ENCODE peak calls at places on chromosomes 2 and 18, in five cellular contexts. One of them, this sample, is unnamed.

GRCh38 chr2:98502556-98503335 is 58.1 kb downstream of the INPP4A start:
- DNase-seq in psoas muscle: no peak
- DNase-seq in neural crest cell: no peak
- DNase-seq in dorsolateral prefrontal cortex: no peak
- DNase-seq in cardiac muscle cell: no peak
- DNase-seq in this sample: no peak

GRCh38 chr2:62724886-62725711 is 19.6 kb downstream of the EHBP1 start:
- DNase-seq in psoas muscle: no peak
- DNase-seq in neural crest cell: no peak
- DNase-seq in dorsolateral prefrontal cortex: peak; percentile 75
- DNase-seq in cardiac muscle cell: peak; percentile 18
- DNase-seq in this sample: no peak

GRCh38 chr2:162029287-162029901 is 44.6 kb downstream of the DPP4 start:
- DNase-seq in psoas muscle: peak; percentile 60
- DNase-seq in neural crest cell: no peak
- DNase-seq in dorsolateral prefrontal cortex: peak; percentile 60
- DNase-seq in cardiac muscle cell: no peak
- DNase-seq in this sample: no peak

GRCh38 chr2:59684101-59684770 is 869.2 kb downstream of the BCL11A start:
- DNase-seq in psoas muscle: no peak
- DNase-seq in neural crest cell: no peak
- DNase-seq in dorsolateral prefrontal cortex: no peak
- DNase-seq in cardiac muscle cell: no peak
- DNase-seq in this sample: no peak

GRCh38 chr2:208319403-208319802 is 53.3 kb downstream of the PIKFYVE start:
- DNase-seq in psoas muscle: no peak
- DNase-seq in neural crest cell: no peak
- DNase-seq in dorsolateral prefrontal cortex: no peak
- DNase-seq in cardiac muscle cell: no peak
- DNase-seq in this sample: no peak

GRCh38 chr18:50559750-50560680 is at the start of gene MAPK4:
- DNase-seq in psoas muscle: peak; percentile 72
- DNase-seq in neural crest cell: peak; percentile 45
- DNase-seq in dorsolateral prefrontal cortex: no peak
- DNase-seq in cardiac muscle cell: peak; percentile 76
- DNase-seq in this sample: no peak

GRCh38 chr2:190446750-190447516 is 38.8 kb downstream of the MFSD6 start:
- DNase-seq in psoas muscle: no peak
- DNase-seq in neural crest cell: no peak
- DNase-seq in dorsolateral prefrontal cortex: no peak
- DNase-seq in cardiac muscle cell: no peak
- DNase-seq in this sample: no peak

GRCh38 chr2:29000481-29000880 is 19.4 kb downstream of the TOGARAM2 start:
- DNase-seq in psoas muscle: peak; percentile 62
- DNase-seq in neural crest cell: no peak
- DNase-seq in dorsolateral prefrontal cortex: no peak
- DNase-seq in cardiac muscle cell: no peak
- DNase-seq in this sample: no peak

GRCh38 chr2:190763901-190764514 is 115.1 kb downstream of the NAB1 start:
- DNase-seq in psoas muscle: no peak
- DNase-seq in neural crest cell: no peak
- DNase-seq in dorsolateral prefrontal cortex: no peak
- DNase-seq in cardiac muscle cell: no peak
- DNase-seq in this sample: no peak

GRCh38 chr2:63698825-63699548 is 110.2 kb downstream of the MDH1 start:
- DNase-seq in psoas muscle: peak; percentile 66
- DNase-seq in neural crest cell: no peak
- DNase-seq in dorsolateral prefrontal cortex: no peak
- DNase-seq in cardiac muscle cell: peak; percentile 57
- DNase-seq in this sample: no peak

GRCh38 chr2:208369091-208369490 is 37.5 kb upstream of the PTH2R start:
- DNase-seq in psoas muscle: no peak
- DNase-seq in neural crest cell: no peak
- DNase-seq in dorsolateral prefrontal cortex: no peak
- DNase-seq in cardiac muscle cell: no peak
- DNase-seq in this sample: no peak

GRCh38 chr2:45941758-45942738 is 290.6 kb downstream of the PRKCE start:
- DNase-seq in psoas muscle: no peak
- DNase-seq in neural crest cell: no peak
- DNase-seq in dorsolateral prefrontal cortex: no peak
- DNase-seq in cardiac muscle cell: no peak
- DNase-seq in this sample: no peak

GRCh38 chr18:79476918-79477685 is 81.4 kb downstream of the NFATC1 start:
- DNase-seq in psoas muscle: peak; percentile 15
- DNase-seq in neural crest cell: no peak
- DNase-seq in dorsolateral prefrontal cortex: no peak
- DNase-seq in cardiac muscle cell: no peak
- DNase-seq in this sample: no peak

GRCh38 chr18:31245820-31246219 is 72.1 kb upstream of the DSG1 start:
- DNase-seq in psoas muscle: no peak
- DNase-seq in neural crest cell: no peak
- DNase-seq in dorsolateral prefrontal cortex: no peak
- DNase-seq in cardiac muscle cell: no peak
- DNase-seq in this sample: no peak

GRCh38 chr2:73987109-73987947 is 2.6 kb downstream of the TET3 start:
- DNase-seq in psoas muscle: peak; percentile 63
- DNase-seq in neural crest cell: peak; percentile 14
- DNase-seq in dorsolateral prefrontal cortex: no peak
- DNase-seq in cardiac muscle cell: peak; percentile 42
- DNase-seq in this sample: no peak

GRCh38 chr2:9310390-9310789 is 103.8 kb downstream of the ASAP2 start:
- DNase-seq in psoas muscle: peak; percentile 83
- DNase-seq in neural crest cell: no peak
- DNase-seq in dorsolateral prefrontal cortex: no peak
- DNase-seq in cardiac muscle cell: no peak
- DNase-seq in this sample: no peak

GRCh38 chr2:60414731-60415130 is 138.7 kb downstream of the BCL11A start:
- DNase-seq in psoas muscle: no peak
- DNase-seq in neural crest cell: no peak
- DNase-seq in dorsolateral prefrontal cortex: no peak
- DNase-seq in cardiac muscle cell: no peak
- DNase-seq in this sample: no peak

GRCh38 chr2:150165988-150166965 is 321.2 kb downstream of the RND3 start:
- DNase-seq in psoas muscle: no peak
- DNase-seq in neural crest cell: no peak
- DNase-seq in dorsolateral prefrontal cortex: no peak
- DNase-seq in cardiac muscle cell: no peak
- DNase-seq in this sample: peak; percentile 71

GRCh38 chr2:174833737-174834136 is 69.5 kb upstream of the CHRNA1 start:
- DNase-seq in psoas muscle: no peak
- DNase-seq in neural crest cell: no peak
- DNase-seq in dorsolateral prefrontal cortex: no peak
- DNase-seq in cardiac muscle cell: no peak
- DNase-seq in this sample: no peak

GRCh38 chr2:188089896-188090295 is 201.8 kb upstream of the GULP1 start:
- DNase-seq in psoas muscle: no peak
- DNase-seq in neural crest cell: no peak
- DNase-seq in dorsolateral prefrontal cortex: no peak
- DNase-seq in cardiac muscle cell: no peak
- DNase-seq in this sample: no peak

GRCh38 chr2:33111002-33111446 is 164.3 kb downstream of the LTBP1 start:
- DNase-seq in psoas muscle: no peak
- DNase-seq in neural crest cell: no peak
- DNase-seq in dorsolateral prefrontal cortex: no peak
- DNase-seq in cardiac muscle cell: no peak
- DNase-seq in this sample: no peak

GRCh38 chr2:149329470-149330126 is 789 bp upstream of the LYPD6 start:
- DNase-seq in psoas muscle: peak; percentile 56
- DNase-seq in neural crest cell: peak; percentile 32
- DNase-seq in dorsolateral prefrontal cortex: peak; percentile 49
- DNase-seq in cardiac muscle cell: peak; percentile 74
- DNase-seq in this sample: no peak

GRCh38 chr2:61952291-61952690 is 46.8 kb downstream of the COMMD1 start:
- DNase-seq in psoas muscle: no peak
- DNase-seq in neural crest cell: no peak
- DNase-seq in dorsolateral prefrontal cortex: no peak
- DNase-seq in cardiac muscle cell: no peak
- DNase-seq in this sample: no peak

GRCh38 chr2:239488078-239488590 is 87.3 kb upstream of the HDAC4 start:
- DNase-seq in psoas muscle: no peak
- DNase-seq in neural crest cell: no peak
- DNase-seq in dorsolateral prefrontal cortex: no peak
- DNase-seq in cardiac muscle cell: no peak
- DNase-seq in this sample: no peak

GRCh38 chr18:6488956-6489355 is 74.2 kb upstream of the L3MBTL4 start:
- DNase-seq in psoas muscle: no peak
- DNase-seq in neural crest cell: no peak
- DNase-seq in dorsolateral prefrontal cortex: no peak
- DNase-seq in cardiac muscle cell: no peak
- DNase-seq in this sample: no peak

GRCh38 chr2:44100351-44100750 is 68.3 kb upstream of the PPM1B start:
- DNase-seq in psoas muscle: peak; percentile 79
- DNase-seq in neural crest cell: no peak
- DNase-seq in dorsolateral prefrontal cortex: no peak
- DNase-seq in cardiac muscle cell: no peak
- DNase-seq in this sample: peak; percentile 26

GRCh38 chr2:27636766-27637165 is 7.9 kb downstream of the GPN1 start:
- DNase-seq in psoas muscle: no peak
- DNase-seq in neural crest cell: no peak
- DNase-seq in dorsolateral prefrontal cortex: no peak
- DNase-seq in cardiac muscle cell: no peak
- DNase-seq in this sample: no peak

GRCh38 chr2:12665334-12665733 is 51.4 kb upstream of the TRIB2 start:
- DNase-seq in psoas muscle: no peak
- DNase-seq in neural crest cell: no peak
- DNase-seq in dorsolateral prefrontal cortex: no peak
- DNase-seq in cardiac muscle cell: no peak
- DNase-seq in this sample: no peak

GRCh38 chr2:173388795-173389194 is 34.1 kb downstream of the CDCA7 start:
- DNase-seq in psoas muscle: no peak
- DNase-seq in neural crest cell: no peak
- DNase-seq in dorsolateral prefrontal cortex: no peak
- DNase-seq in cardiac muscle cell: no peak
- DNase-seq in this sample: no peak

GRCh38 chr18:25322806-25323205 is 29.2 kb downstream of the ZNF521 start:
- DNase-seq in psoas muscle: no peak
- DNase-seq in neural crest cell: no peak
- DNase-seq in dorsolateral prefrontal cortex: no peak
- DNase-seq in cardiac muscle cell: no peak
- DNase-seq in this sample: no peak

GRCh38 chr2:12717988-12718661 is 1.4 kb downstream of the TRIB2 start:
- DNase-seq in psoas muscle: no peak
- DNase-seq in neural crest cell: peak; percentile 23
- DNase-seq in dorsolateral prefrontal cortex: no peak
- DNase-seq in cardiac muscle cell: peak; percentile 51
- DNase-seq in this sample: no peak

GRCh38 chr18:35355140-35355618 is 11.0 kb upstream of the ZNF24 start:
- DNase-seq in psoas muscle: peak; percentile 81
- DNase-seq in neural crest cell: peak; percentile 50
- DNase-seq in dorsolateral prefrontal cortex: peak; percentile 87
- DNase-seq in cardiac muscle cell: peak; percentile 84
- DNase-seq in this sample: peak; percentile 62
- TF ChIP-seq CTCF in psoas muscle: peak; percentile 76
- TF ChIP-seq CTCF in neural crest cell: peak; percentile 76
- TF ChIP-seq CTCF in dorsolateral prefrontal cortex: peak; percentile 81
- TF ChIP-seq CTCF in cardiac muscle cell: peak; percentile 87
- TF ChIP-seq CTCF in this sample: peak; percentile 52

GRCh38 chr2:231926180-231926741 is at the start of gene NPPC:
- DNase-seq in psoas muscle: no peak
- DNase-seq in neural crest cell: peak; percentile 78
- DNase-seq in dorsolateral prefrontal cortex: peak; percentile 63
- DNase-seq in cardiac muscle cell: peak; percentile 88
- DNase-seq in this sample: no peak
- TF ChIP-seq CTCF in psoas muscle: peak; percentile 15
- TF ChIP-seq CTCF in neural crest cell: peak; percentile 65
- TF ChIP-seq CTCF in dorsolateral prefrontal cortex: peak; percentile 50
- TF ChIP-seq CTCF in cardiac muscle cell: peak; percentile 37
- TF ChIP-seq CTCF in this sample: peak; percentile 10

GRCh38 chr2:241223211-241224067 is 35.0 kb downstream of the ANO7 start:
- DNase-seq in psoas muscle: peak; percentile 50
- DNase-seq in neural crest cell: no peak
- DNase-seq in dorsolateral prefrontal cortex: no peak
- DNase-seq in cardiac muscle cell: no peak
- DNase-seq in this sample: no peak

GRCh38 chr2:241225983-241226382 is 37.5 kb downstream of the ANO7 start:
- DNase-seq in psoas muscle: peak; percentile 11
- DNase-seq in neural crest cell: no peak
- DNase-seq in dorsolateral prefrontal cortex: peak; percentile 39
- DNase-seq in cardiac muscle cell: no peak
- DNase-seq in this sample: no peak

GRCh38 chr2:241225545-241225944 is 37.1 kb downstream of the ANO7 start:
- DNase-seq in psoas muscle: peak; percentile 22
- DNase-seq in neural crest cell: no peak
- DNase-seq in dorsolateral prefrontal cortex: peak; percentile 34
- DNase-seq in cardiac muscle cell: no peak
- DNase-seq in this sample: no peak

GRCh38 chr2:241224851-241225438 is 36.5 kb downstream of the ANO7 start:
- DNase-seq in psoas muscle: peak; percentile 25
- DNase-seq in neural crest cell: no peak
- DNase-seq in dorsolateral prefrontal cortex: no peak
- DNase-seq in cardiac muscle cell: no peak
- DNase-seq in this sample: no peak

DNA sequence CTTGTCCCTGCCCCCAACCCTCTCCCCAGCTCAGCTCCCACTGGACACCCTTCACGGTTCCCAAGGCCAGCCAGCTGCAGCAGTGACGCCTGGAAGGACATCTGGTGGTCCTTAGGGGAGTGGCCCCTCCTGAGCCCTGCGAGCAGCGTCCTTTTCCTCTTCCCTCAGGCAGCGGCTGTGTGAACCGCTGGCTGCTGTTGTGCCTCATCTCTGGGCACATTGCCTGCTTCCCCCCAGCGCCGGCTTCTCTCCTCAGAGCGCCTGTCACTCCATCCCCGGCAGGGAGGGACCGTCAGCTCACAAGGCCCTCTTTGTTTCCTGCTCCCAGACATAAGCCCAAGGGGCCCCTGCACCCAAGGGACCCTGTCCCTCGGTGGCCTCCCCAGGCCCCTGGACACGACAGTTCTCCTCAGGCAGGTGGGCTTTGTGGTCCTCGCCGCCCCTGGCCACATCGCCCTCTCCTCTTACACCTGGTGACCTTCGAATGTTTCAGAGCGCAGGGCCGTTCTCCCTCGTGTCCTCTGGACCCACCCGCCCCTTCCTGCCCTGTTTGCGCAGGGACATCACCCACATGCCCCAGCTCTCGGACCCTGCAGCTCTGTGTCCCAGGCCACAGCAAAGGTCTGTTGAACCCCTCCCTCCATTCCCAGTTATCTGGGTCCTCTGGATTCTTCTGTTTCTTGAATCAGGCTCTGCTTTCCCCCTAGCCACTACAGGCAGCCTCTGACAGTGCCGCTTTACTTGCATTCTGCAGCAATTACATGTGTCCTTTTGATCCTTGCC is 35.8 kb downstream of the ANO7 start:
- DNase-seq in psoas muscle: peak; percentile 71
- DNase-seq in neural crest cell: peak; percentile 43
- DNase-seq in dorsolateral prefrontal cortex: peak; percentile 93
- DNase-seq in cardiac muscle cell: no peak
- DNase-seq in this sample: no peak
- TF ChIP-seq CTCF in psoas muscle: no peak
- TF ChIP-seq CTCF in neural crest cell: no peak
- TF ChIP-seq CTCF in dorsolateral prefrontal cortex: no peak
- TF ChIP-seq CTCF in cardiac muscle cell: no peak
- TF ChIP-seq CTCF in this sample: no peak

DNA sequence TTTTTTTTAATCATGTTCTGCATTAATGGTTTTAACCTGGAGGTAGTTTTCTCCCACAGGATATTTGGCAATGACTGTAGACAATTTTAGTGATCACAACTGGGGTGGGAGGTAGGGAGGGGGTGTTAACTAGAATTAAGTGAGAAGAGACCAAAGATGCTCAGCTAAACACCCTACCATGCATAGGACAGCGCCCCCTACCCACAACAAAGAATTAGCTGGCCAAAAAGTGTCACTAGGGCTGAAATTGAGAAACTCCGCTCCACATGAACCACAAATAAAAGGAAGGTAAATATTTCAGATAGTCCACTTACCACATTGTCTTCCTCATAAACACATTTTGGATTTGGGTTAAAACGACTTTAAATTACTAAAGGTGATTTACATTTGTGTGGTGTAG is 942.6 kb downstream of the SUCLG1 start:
- DNase-seq in psoas muscle: no peak
- DNase-seq in neural crest cell: no peak
- DNase-seq in dorsolateral prefrontal cortex: no peak
- DNase-seq in cardiac muscle cell: no peak
- DNase-seq in this sample: no peak
- TF ChIP-seq CTCF in psoas muscle: no peak
- TF ChIP-seq CTCF in neural crest cell: peak; percentile 26
- TF ChIP-seq CTCF in dorsolateral prefrontal cortex: no peak
- TF ChIP-seq CTCF in cardiac muscle cell: no peak
- TF ChIP-seq CTCF in this sample: no peak

This sample was measured in breast epithelium.